ENCODE peak calls at places on chromosome X, in seven cellular contexts. One of them, this sample, is unnamed.

GRCh38 chrX:31376408-31376807 is 304.6 kb upstream of the FTHL17 start:
- DNase-seq in stomach: no peak
- DNase-seq in mucosa of descending colon: no peak
- DNase-seq in CD8-positive, alpha-beta T cell: no peak
- DNase-seq in tibial artery: no peak
- DNase-seq in CD8-positive, alpha-beta memory T cell: no peak
- DNase-seq in pancreas: no peak
- DNase-seq in this sample: no peak

GRCh38 chrX:132413459-132413858 is 75.4 kb downstream of the MBNL3 start:
- DNase-seq in stomach: no peak
- DNase-seq in CD8-positive, alpha-beta memory T cell: no peak
- DNase-seq in tibial artery: no peak
- DNase-seq in pancreas: no peak
- DNase-seq in CD8-positive, alpha-beta T cell: no peak
- DNase-seq in mucosa of descending colon: no peak
- DNase-seq in this sample: no peak

GRCh38 chrX:132818638-132819037 is 139.8 kb downstream of the HS6ST2 start:
- DNase-seq in CD8-positive, alpha-beta T cell: no peak
- DNase-seq in tibial artery: no peak
- DNase-seq in pancreas: no peak
- DNase-seq in stomach: no peak
- DNase-seq in mucosa of descending colon: no peak
- DNase-seq in CD8-positive, alpha-beta memory T cell: no peak
- DNase-seq in this sample: no peak

GRCh38 chrX:149531599-149531998 is 9.2 kb upstream of the EOLA1 start:
- DNase-seq in CD8-positive, alpha-beta T cell: no peak
- DNase-seq in stomach: no peak
- DNase-seq in tibial artery: no peak
- DNase-seq in pancreas: no peak
- DNase-seq in mucosa of descending colon: no peak
- DNase-seq in CD8-positive, alpha-beta memory T cell: no peak
- DNase-seq in this sample: no peak

GRCh38 chrX:37652053-37652452 is 33.5 kb upstream of the XK start:
- DNase-seq in mucosa of descending colon: peak; percentile 6
- DNase-seq in stomach: no peak
- DNase-seq in tibial artery: no peak
- DNase-seq in pancreas: no peak
- DNase-seq in CD8-positive, alpha-beta memory T cell: no peak
- DNase-seq in CD8-positive, alpha-beta T cell: no peak
- DNase-seq in this sample: no peak

GRCh38 chrX:140057001-140057411 is 91.7 kb upstream of the CXorf66 start:
- DNase-seq in tibial artery: peak; percentile 68
- DNase-seq in CD8-positive, alpha-beta T cell: peak; percentile 57
- DNase-seq in CD8-positive, alpha-beta memory T cell: peak; percentile 19
- DNase-seq in mucosa of descending colon: peak; percentile 71
- DNase-seq in stomach: peak; percentile 80
- DNase-seq in pancreas: peak; percentile 79
- DNase-seq in this sample: peak; percentile 56

GRCh38 chrX:11908371-11908770 is 150.3 kb downstream of the MSL3 start:
- DNase-seq in CD8-positive, alpha-beta memory T cell: peak; percentile 27
- DNase-seq in CD8-positive, alpha-beta T cell: no peak
- DNase-seq in tibial artery: no peak
- DNase-seq in stomach: no peak
- DNase-seq in pancreas: no peak
- DNase-seq in mucosa of descending colon: peak; percentile 3
- DNase-seq in this sample: no peak

GRCh38 chrX:87299563-87300160 is 217.9 kb upstream of the KLHL4 start:
- DNase-seq in mucosa of descending colon: no peak
- DNase-seq in CD8-positive, alpha-beta T cell: no peak
- DNase-seq in pancreas: no peak
- DNase-seq in CD8-positive, alpha-beta memory T cell: no peak
- DNase-seq in stomach: no peak
- DNase-seq in tibial artery: no peak
- DNase-seq in this sample: no peak

GRCh38 chrX:106726485-106727437 is at the start of gene RNF128:
- DNase-seq in CD8-positive, alpha-beta memory T cell: no peak
- DNase-seq in pancreas: peak; percentile 79
- DNase-seq in CD8-positive, alpha-beta T cell: peak; percentile 5
- DNase-seq in tibial artery: no peak
- DNase-seq in stomach: peak; percentile 72
- DNase-seq in mucosa of descending colon: peak; percentile 76
- DNase-seq in this sample: peak; percentile 4

GRCh38 chrX:20361890-20362262 is 95.2 kb upstream of the RPS6KA3 start:
- DNase-seq in stomach: no peak
- DNase-seq in CD8-positive, alpha-beta T cell: no peak
- DNase-seq in tibial artery: no peak
- DNase-seq in mucosa of descending colon: no peak
- DNase-seq in CD8-positive, alpha-beta memory T cell: no peak
- DNase-seq in pancreas: no peak
- DNase-seq in this sample: no peak

GRCh38 chrX:310621-311155 is 7.9 kb downstream of the GTPBP6 start:
- DNase-seq in CD8-positive, alpha-beta memory T cell: no peak
- DNase-seq in stomach: no peak
- DNase-seq in CD8-positive, alpha-beta T cell: no peak
- DNase-seq in mucosa of descending colon: no peak
- DNase-seq in pancreas: no peak
- DNase-seq in tibial artery: peak; percentile 3
- DNase-seq in this sample: peak; percentile 8

GRCh38 chrX:32155044-32155638 is 1056.2 kb downstream of the DMD start:
- DNase-seq in CD8-positive, alpha-beta T cell: no peak
- DNase-seq in tibial artery: no peak
- DNase-seq in mucosa of descending colon: no peak
- DNase-seq in pancreas: no peak
- DNase-seq in stomach: no peak
- DNase-seq in CD8-positive, alpha-beta memory T cell: no peak
- DNase-seq in this sample: no peak

GRCh38 chrX:108216862-108217571 is 125.4 kb downstream of the ATG4A start:
- DNase-seq in CD8-positive, alpha-beta T cell: no peak
- DNase-seq in tibial artery: no peak
- DNase-seq in CD8-positive, alpha-beta memory T cell: no peak
- DNase-seq in stomach: no peak
- DNase-seq in mucosa of descending colon: no peak
- DNase-seq in pancreas: no peak
- DNase-seq in this sample: no peak

GRCh38 chrX:29237972-29238371 is 650.7 kb downstream of the IL1RAPL1 start:
- DNase-seq in mucosa of descending colon: no peak
- DNase-seq in tibial artery: no peak
- DNase-seq in CD8-positive, alpha-beta memory T cell: no peak
- DNase-seq in CD8-positive, alpha-beta T cell: no peak
- DNase-seq in stomach: no peak
- DNase-seq in pancreas: no peak
- DNase-seq in this sample: no peak

GRCh38 chrX:5823861-5824260 is 404.8 kb downstream of the NLGN4X start:
- DNase-seq in mucosa of descending colon: no peak
- DNase-seq in stomach: no peak
- DNase-seq in CD8-positive, alpha-beta T cell: no peak
- DNase-seq in tibial artery: no peak
- DNase-seq in pancreas: no peak
- DNase-seq in CD8-positive, alpha-beta memory T cell: no peak
- DNase-seq in this sample: no peak
- H3K4me3 ChIP-seq in mucosa of descending colon: no peak overlapping the region
- H3K4me3 ChIP-seq in stomach: no peak overlapping the region
- H3K4me3 ChIP-seq in CD8-positive, alpha-beta T cell: no peak overlapping the region
- H3K4me3 ChIP-seq in tibial artery: no peak overlapping the region
- H3K4me3 ChIP-seq in pancreas: no peak overlapping the region
- H3K4me3 ChIP-seq in CD8-positive, alpha-beta memory T cell: no peak overlapping the region
- H3K4me3 ChIP-seq in this sample: no peak overlapping the region

DNA sequence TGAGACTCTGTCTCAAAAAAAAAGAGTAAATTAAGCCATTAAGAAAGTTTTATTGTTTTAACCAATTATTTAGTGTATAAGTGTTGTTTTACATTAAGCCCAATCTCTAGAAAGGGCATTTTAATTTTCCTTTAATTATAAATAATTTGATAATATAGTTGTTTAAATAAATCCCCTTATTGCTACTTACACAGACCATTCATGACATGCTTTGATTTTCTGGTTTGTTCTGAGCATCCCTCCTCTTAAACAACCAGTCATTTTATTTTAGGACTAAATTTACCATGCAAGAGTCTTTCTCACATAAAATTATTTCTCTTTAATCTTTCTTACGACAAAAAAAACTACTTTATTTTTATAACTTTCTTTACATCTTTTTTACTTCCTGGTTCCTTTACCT is 23.5 kb upstream of the PAGE5 start:
- DNase-seq in tibial artery: no peak
- DNase-seq in CD8-positive, alpha-beta T cell: no peak
- DNase-seq in CD8-positive, alpha-beta memory T cell: no peak
- DNase-seq in mucosa of descending colon: no peak
- DNase-seq in pancreas: no peak
- DNase-seq in stomach: no peak
- DNase-seq in this sample: no peak
- H3K9me3 ChIP-seq in tibial artery: no peaks in the 10 kb centered on the region
- H3K9me3 ChIP-seq in CD8-positive, alpha-beta T cell: no peaks in the 10 kb centered on the region
- H3K9me3 ChIP-seq in CD8-positive, alpha-beta memory T cell: no peaks in the 10 kb centered on the region
- H3K9me3 ChIP-seq in mucosa of descending colon: no peaks in the 10 kb centered on the region
- H3K9me3 ChIP-seq in pancreas: no peaks in the 10 kb centered on the region
- H3K9me3 ChIP-seq in stomach: no peaks in the 10 kb centered on the region
- H3K9me3 ChIP-seq in this sample: no peaks in the 10 kb centered on the region

DNA sequence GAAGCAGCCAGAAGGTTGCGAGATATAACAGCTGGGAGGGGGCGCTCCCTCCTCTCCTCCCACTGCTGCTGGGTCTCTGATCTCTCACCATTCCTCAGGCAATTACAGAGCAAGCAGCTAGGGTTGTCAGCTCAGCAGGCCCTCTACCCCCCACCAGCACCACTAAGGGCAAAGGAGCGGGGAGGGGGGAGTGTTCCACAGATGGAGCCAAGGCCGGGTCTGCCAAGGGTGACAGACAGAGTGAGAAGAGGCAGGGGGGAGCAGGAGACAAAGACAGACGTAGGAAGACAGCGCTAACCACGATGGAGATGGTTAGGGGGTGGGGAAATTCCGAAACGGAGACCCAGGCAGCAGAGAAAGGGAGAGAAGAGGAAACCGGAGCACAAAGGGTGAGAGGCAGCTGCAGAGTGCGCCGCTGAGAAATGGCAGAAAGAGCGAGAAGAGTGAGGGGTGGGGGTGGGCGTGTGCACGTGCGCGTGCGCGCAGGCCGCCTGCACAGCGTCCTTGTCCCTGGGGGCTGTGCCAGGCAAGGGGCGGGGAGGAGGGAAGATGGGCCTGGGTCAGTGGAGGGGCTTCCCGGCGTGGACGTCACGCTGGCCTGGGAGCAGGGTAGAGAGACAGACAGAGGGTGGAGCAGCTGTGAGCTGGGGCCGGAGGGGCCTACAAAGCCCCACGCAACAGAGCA is 6.9 kb downstream of the L1CAM start:
- DNase-seq in stomach: no peak
- DNase-seq in pancreas: no peak
- DNase-seq in CD8-positive, alpha-beta memory T cell: no peak
- DNase-seq in CD8-positive, alpha-beta T cell: no peak
- DNase-seq in mucosa of descending colon: no peak
- DNase-seq in tibial artery: no peak
- DNase-seq in this sample: no peak
- H3K4me1 ChIP-seq in stomach: no peaks in the 10 kb centered on the region
- H3K4me1 ChIP-seq in pancreas: no peaks in the 10 kb centered on the region
- H3K4me1 ChIP-seq in CD8-positive, alpha-beta memory T cell: no peaks in the 10 kb centered on the region
- H3K4me1 ChIP-seq in CD8-positive, alpha-beta T cell: no peaks in the 10 kb centered on the region
- H3K4me1 ChIP-seq in mucosa of descending colon: no peaks in the 10 kb centered on the region
- H3K4me1 ChIP-seq in tibial artery: no peaks in the 10 kb centered on the region
- H3K4me1 ChIP-seq in this sample: no peaks in the 10 kb centered on the region

GRCh38 chrX:15334561-15334960 is 762 bp downstream of the PIGA start:
- DNase-seq in CD8-positive, alpha-beta T cell: peak; percentile 6
- DNase-seq in stomach: no peak
- DNase-seq in CD8-positive, alpha-beta memory T cell: no peak
- DNase-seq in tibial artery: no peak
- DNase-seq in pancreas: no peak
- DNase-seq in mucosa of descending colon: peak; percentile 2
- DNase-seq in this sample: no peak

GRCh38 chrX:15335135-15336022 is at the start of gene PIGA:
- DNase-seq in stomach: peak; percentile 94
- DNase-seq in CD8-positive, alpha-beta T cell: peak; percentile 86
- DNase-seq in mucosa of descending colon: peak; percentile 94
- DNase-seq in tibial artery: peak; percentile 95
- DNase-seq in pancreas: peak; percentile 94
- DNase-seq in CD8-positive, alpha-beta memory T cell: peak; percentile 89
- DNase-seq in this sample: peak; percentile 94

GRCh38 chrX:15340867-15341266 is 5.5 kb upstream of the PIGA start:
- DNase-seq in tibial artery: no peak
- DNase-seq in mucosa of descending colon: no peak
- DNase-seq in pancreas: no peak
- DNase-seq in CD8-positive, alpha-beta T cell: no peak
- DNase-seq in stomach: no peak
- DNase-seq in CD8-positive, alpha-beta memory T cell: no peak
- DNase-seq in this sample: no peak

GRCh38 chrX:15336023-15336413 is 695 bp upstream of the PIGA start:
- DNase-seq in stomach: no peak
- DNase-seq in CD8-positive, alpha-beta T cell: peak; percentile 41
- DNase-seq in tibial artery: no peak
- DNase-seq in mucosa of descending colon: peak; percentile 26
- DNase-seq in CD8-positive, alpha-beta memory T cell: peak; percentile 45
- DNase-seq in pancreas: no peak
- DNase-seq in this sample: no peak
- H3K4me3 ChIP-seq in stomach: peak overlapping the region; percentile 59
- H3K4me3 ChIP-seq in CD8-positive, alpha-beta T cell: peak overlapping the region; percentile 25
- H3K4me3 ChIP-seq in tibial artery: peak overlapping the region; percentile 85
- H3K4me3 ChIP-seq in mucosa of descending colon: no peak overlapping the region
- H3K4me3 ChIP-seq in CD8-positive, alpha-beta memory T cell: peak overlapping the region; percentile 36
- H3K4me3 ChIP-seq in pancreas: no peak overlapping the region
- H3K4me3 ChIP-seq in this sample: peak overlapping the region; percentile 63

GRCh38 chrX:40316502-40316901 is 218.7 kb upstream of the BCOR start:
- DNase-seq in CD8-positive, alpha-beta T cell: no peak
- DNase-seq in tibial artery: no peak
- DNase-seq in pancreas: no peak
- DNase-seq in CD8-positive, alpha-beta memory T cell: no peak
- DNase-seq in mucosa of descending colon: no peak
- DNase-seq in stomach: no peak
- DNase-seq in this sample: no peak

GRCh38 chrX:40323977-40324376 is 226.2 kb upstream of the BCOR start:
- DNase-seq in CD8-positive, alpha-beta memory T cell: no peak
- DNase-seq in CD8-positive, alpha-beta T cell: no peak
- DNase-seq in pancreas: no peak
- DNase-seq in mucosa of descending colon: no peak
- DNase-seq in stomach: no peak
- DNase-seq in tibial artery: no peak
- DNase-seq in this sample: no peak

GRCh38 chrX:40318076-40318475 is 220.3 kb upstream of the BCOR start:
- DNase-seq in tibial artery: no peak
- DNase-seq in pancreas: no peak
- DNase-seq in mucosa of descending colon: no peak
- DNase-seq in stomach: no peak
- DNase-seq in CD8-positive, alpha-beta memory T cell: no peak
- DNase-seq in CD8-positive, alpha-beta T cell: no peak
- DNase-seq in this sample: no peak

GRCh38 chrX:40318796-40319195 is 221.0 kb upstream of the BCOR start:
- DNase-seq in stomach: no peak
- DNase-seq in mucosa of descending colon: no peak
- DNase-seq in tibial artery: no peak
- DNase-seq in CD8-positive, alpha-beta T cell: no peak
- DNase-seq in pancreas: no peak
- DNase-seq in CD8-positive, alpha-beta memory T cell: no peak
- DNase-seq in this sample: no peak

GRCh38 chrX:40320819-40321218 is 223.1 kb upstream of the BCOR start:
- DNase-seq in pancreas: no peak
- DNase-seq in tibial artery: no peak
- DNase-seq in mucosa of descending colon: no peak
- DNase-seq in CD8-positive, alpha-beta memory T cell: no peak
- DNase-seq in CD8-positive, alpha-beta T cell: no peak
- DNase-seq in stomach: no peak
- DNase-seq in this sample: no peak
- H3K9me3 ChIP-seq in pancreas: no peaks in the 10 kb centered on the region
- H3K9me3 ChIP-seq in tibial artery: peaks cover 57% of the 10 kb centered on the region
- H3K9me3 ChIP-seq in mucosa of descending colon: no peaks in the 10 kb centered on the region
- H3K9me3 ChIP-seq in CD8-positive, alpha-beta memory T cell: no peaks in the 10 kb centered on the region
- H3K9me3 ChIP-seq in CD8-positive, alpha-beta T cell: no peaks in the 10 kb centered on the region
- H3K9me3 ChIP-seq in stomach: peaks cover 53% of the 10 kb centered on the region
- H3K9me3 ChIP-seq in this sample: no peaks in the 10 kb centered on the region

GRCh38 chrX:136158685-136159084 is 11.4 kb downstream of the FHL1 start:
- DNase-seq in CD8-positive, alpha-beta T cell: no peak
- DNase-seq in pancreas: no peak
- DNase-seq in mucosa of descending colon: no peak
- DNase-seq in stomach: no peak
- DNase-seq in CD8-positive, alpha-beta memory T cell: no peak
- DNase-seq in tibial artery: no peak
- DNase-seq in this sample: no peak
- H3K4me1 ChIP-seq in CD8-positive, alpha-beta T cell: no peaks in the 10 kb centered on the region
- H3K4me1 ChIP-seq in pancreas: no peaks in the 10 kb centered on the region
- H3K4me1 ChIP-seq in mucosa of descending colon: no peaks in the 10 kb centered on the region
- H3K4me1 ChIP-seq in stomach: no peaks in the 10 kb centered on the region
- H3K4me1 ChIP-seq in CD8-positive, alpha-beta memory T cell: no peaks in the 10 kb centered on the region
- H3K4me1 ChIP-seq in tibial artery: peaks cover 16% of the 10 kb centered on the region
- H3K4me1 ChIP-seq in this sample: peaks cover 15% of the 10 kb centered on the region

This sample was measured in heart left ventricle.